ENCODE peak calls at places on chromosome 19, in eight cellular contexts. A is neuronal stem cell, X is Karpas-422, D is transverse colon, M is K562, K is SK-N-SH, Q is body of pancreas, H is uterus. P is an unnamed sample.
A peak's percentile ranks its signal among the peaks of the same experiment; 100 is the strongest.

GRCh38 chr19:5078666-5079409 is 109.9 kb downstream of the KDM4B start:
- DNase-seq in D (no peak), A (no peak), K (no peak), X (no peak), H (no peak), M (no peak), Q (peak; percentile 42), P (no peak)

GRCh38 chr19:7917292-7918061 is 2.7 kb upstream of the SNAPC2 start:
- DNase-seq in A (no peak), M (no peak), X (peak; percentile 74), H (peak; percentile 62), D (peak; percentile 69), K (peak; percentile 83), Q (peak; percentile 65), P (peak; percentile 57)

GRCh38 chr19:36962346-36962745 is 46.2 kb downstream of the ZNF568 start:
- DNase-seq in K (no peak), H (no peak), D (no peak), Q (no peak), A (no peak), X (no peak), M (no peak), P (no peak)

GRCh38 chr19:41699968-41700323 is 8.5 kb upstream of the CEACAM5 start:
- DNase-seq in A (no peak), X (no peak), K (no peak), D (peak; percentile 11), H (no peak), Q (no peak), M (no peak), P (no peak)

GRCh38 chr19:50705422-50706019 is 14.1 kb downstream of the SHANK1 start:
- DNase-seq in H (no peak), K (peak; percentile 87), D (no peak), A (no peak), Q (no peak), M (peak; percentile 81), X (peak; percentile 87), P (peak; percentile 70)

GRCh38 chr19:12954150-12954962 is 2.7 kb downstream of the GADD45GIP1 start:
- DNase-seq in D (no peak), Q (no peak), H (no peak), X (peak; percentile 48), A (no peak), M (no peak), K (no peak), P (no peak)

GRCh38 chr19:18417250-18418033 is 1.8 kb upstream of the SSBP4 start:
- DNase-seq in H (peak; percentile 81), M (peak; percentile 94), D (peak; percentile 70), Q (peak; percentile 68), K (peak; percentile 91), A (peak; percentile 67), X (peak; percentile 67), P (peak; percentile 82)

GRCh38 chr19:10173527-10173926 is 21.2 kb downstream of the DNMT1 start:
- DNase-seq in X (no peak), A (no peak), Q (no peak), M (no peak), H (no peak), K (no peak), D (no peak), P (no peak)

GRCh38 chr19:11375143-11375948 is 880 bp downstream of the SWSAP1 start:
- DNase-seq in M (peak; percentile 63), Q (peak; percentile 38), X (peak; percentile 89), H (peak; percentile 64), D (peak; percentile 74), K (peak; percentile 60), A (no peak), P (peak; percentile 18)

GRCh38 chr19:16232568-16232967 is 34.9 kb downstream of the AP1M1 start:
- DNase-seq in M (no peak), K (peak; percentile 15), H (no peak), D (no peak), X (no peak), Q (no peak), A (no peak), P (no peak)

GRCh38 chr19:411723-412355 is 2.9 kb upstream of the C2CD4C start:
- DNase-seq in H (no peak), D (no peak), Q (peak; percentile 3), M (no peak), X (no peak), A (no peak), K (no peak), P (peak; percentile 4)

GRCh38 chr19:18345296-18345695 is 4.9 kb downstream of the PGPEP1 start:
- DNase-seq in D (no peak), K (no peak), H (no peak), A (no peak), X (no peak), M (no peak), Q (no peak), P (no peak)

GRCh38 chr19:54376610-54377009 is 11.9 kb upstream of the LAIR1 start:
- DNase-seq in D (no peak), H (no peak), X (no peak), Q (no peak), K (no peak), A (no peak), M (no peak), P (no peak)

GRCh38 chr19:30084390-30084819 is 142.4 kb downstream of the URI1 start:
- DNase-seq in D (no peak), K (peak; percentile 71), X (no peak), Q (no peak), A (no peak), M (no peak), H (no peak), P (no peak)

GRCh38 chr19:40217921-40218890 is at the start of gene TTC9B:
- DNase-seq in H (no peak), K (peak; percentile 95), M (peak; percentile 71), D (no peak), Q (no peak), A (peak; percentile 67), X (no peak), P (no peak)

GRCh38 chr19:15249912-15250634 is 17.8 kb upstream of the EPHX3 start:
- DNase-seq in D (no peak), H (peak; percentile 66), X (no peak), M (no peak), Q (peak; percentile 47), K (no peak), A (no peak), P (no peak)

GRCh38 chr19:17830567-17831418 is 9.5 kb upstream of the INSL3 start:
- DNase-seq in D (peak; percentile 82), X (peak; percentile 76), H (peak; percentile 55), Q (peak; percentile 85), M (peak; percentile 92), A (peak; percentile 84), K (peak; percentile 99), P (peak; percentile 75)

GRCh38 chr19:7832009-7832408 is 2.0 kb downstream of the EVI5L start:
- DNase-seq in H (no peak), X (no peak), M (no peak), Q (no peak), D (no peak), A (no peak), K (no peak), P (no peak)

GRCh38 chr19:10468133-10468532 is 35.0 kb downstream of the KEAP1 start:
- DNase-seq in A (no peak), K (no peak), X (no peak), Q (no peak), H (no peak), M (no peak), D (no peak), P (no peak)

GRCh38 chr19:2984196-2984490 is 6.8 kb downstream of the TLE6 start:
- DNase-seq in H (no peak), D (no peak), K (no peak), A (peak; percentile 78), X (peak; percentile 70), M (no peak), Q (no peak), P (no peak)

GRCh38 chr19:38869836-38870607 is 8.1 kb downstream of the RINL start:
- DNase-seq in A (peak; percentile 77), H (peak; percentile 82), K (peak; percentile 91), D (peak; percentile 96), X (peak; percentile 95), M (no peak), Q (peak; percentile 92), P (peak; percentile 80)

GRCh38 chr19:47663911-47664771 is 49.1 kb upstream of the EHD2 start:
- DNase-seq in A (no peak), D (peak; percentile 69), X (no peak), K (no peak), H (peak; percentile 94), M (peak; percentile 71), Q (peak; percentile 54), P (no peak)
- H3K4me1 ChIP-seq in A (peaks cover 6% of the 10 kb centered on the region), D (peaks cover 67% of the 10 kb centered on the region), X (no peaks in the 10 kb centered on the region), K (no peaks in the 10 kb centered on the region), H (peaks cover 36% of the 10 kb centered on the region), M (peaks cover 22% of the 10 kb centered on the region), Q (peaks cover 23% of the 10 kb centered on the region), P (peaks cover 12% of the 10 kb centered on the region)

GRCh38 chr19:13981021-13981420 is 25.1 kb downstream of the RFX1 start:
- DNase-seq in A (no peak), D (no peak), Q (no peak), X (no peak), H (no peak), M (no peak), K (peak; percentile 74), P (no peak)

GRCh38 chr19:13980340-13980739 is 25.8 kb downstream of the RFX1 start:
- DNase-seq in A (no peak), X (no peak), Q (no peak), K (peak; percentile 80), M (no peak), D (no peak), H (no peak), P (no peak)

GRCh38 chr19:13982773-13983172 is 23.3 kb downstream of the RFX1 start:
- DNase-seq in Q (no peak), M (no peak), D (no peak), K (no peak), A (no peak), X (no peak), H (no peak), P (no peak)

GRCh38 chr19:13981988-13982501 is 24.1 kb downstream of the RFX1 start:
- DNase-seq in K (no peak), M (no peak), D (no peak), Q (peak; percentile 39), H (no peak), X (no peak), A (no peak), P (no peak)

GRCh38 chr19:13981467-13981866 is 24.7 kb downstream of the RFX1 start:
- DNase-seq in M (no peak), A (no peak), K (no peak), D (no peak), Q (no peak), X (no peak), H (no peak), P (no peak)
- H3K4me1 ChIP-seq in M (peaks cover 68% of the 10 kb centered on the region), A (peaks cover 10% of the 10 kb centered on the region), K (peaks cover 7% of the 10 kb centered on the region), D (peaks cover 24% of the 10 kb centered on the region), Q (peaks cover 5% of the 10 kb centered on the region), X (peaks cover 50% of the 10 kb centered on the region), H (peaks cover 6% of the 10 kb centered on the region), P (no peaks in the 10 kb centered on the region)

GRCh38 chr19:35123573-35123972 is 8.0 kb downstream of the FXYD3 start:
- DNase-seq in K (no peak), X (no peak), A (no peak), D (peak; percentile 71), Q (peak; percentile 56), H (peak; percentile 54), M (no peak), P (no peak)
- H3K4me1 ChIP-seq in K (no peaks in the 10 kb centered on the region), X (peaks cover 10% of the 10 kb centered on the region), A (peaks cover 5% of the 10 kb centered on the region), D (peaks cover 63% of the 10 kb centered on the region), Q (peaks cover 20% of the 10 kb centered on the region), H (peaks cover 11% of the 10 kb centered on the region), M (peaks cover 42% of the 10 kb centered on the region), P (no peaks in the 10 kb centered on the region)

GRCh38 chr19:28869459-28869858 is 343.5 kb downstream of the UQCRFS1 start:
- DNase-seq in X (peak; percentile 67), K (no peak), M (no peak), Q (no peak), H (no peak), A (no peak), D (no peak), P (no peak)
- H3K4me1 ChIP-seq in X (peaks cover 10% of the 10 kb centered on the region), K (no peaks in the 10 kb centered on the region), M (no peaks in the 10 kb centered on the region), Q (peaks cover 9% of the 10 kb centered on the region), H (no peaks in the 10 kb centered on the region), A (no peaks in the 10 kb centered on the region), D (no peaks in the 10 kb centered on the region), P (no peaks in the 10 kb centered on the region)

GRCh38 chr19:45564131-45564780 is 20.3 kb downstream of the OPA3 start:
- DNase-seq in H (no peak), X (peak; percentile 51), D (no peak), K (no peak), Q (no peak), A (no peak), M (no peak), P (no peak)
- H3K4me1 ChIP-seq in H (no peaks in the 10 kb centered on the region), X (peaks cover 12% of the 10 kb centered on the region), D (peaks cover 6% of the 10 kb centered on the region), K (peaks cover 5% of the 10 kb centered on the region), Q (no peaks in the 10 kb centered on the region), A (no peaks in the 10 kb centered on the region), M (peaks cover 6% of the 10 kb centered on the region), P (no peaks in the 10 kb centered on the region)

P was measured in HAP-1.